ENCODE peak calls at places on chromosomes 3 and 15, in five cellular contexts. One of them, this sample, is unnamed. For H3K27me3, the result is how much of the 10 kb centered on the place peaks cover.

GRCh38 chr3:127710473-127710941 is 37.8 kb downstream of the ABTB1 start:
- DNase-seq in SK-N-SH: no peak
- DNase-seq in MM.1S: no peak
- DNase-seq in hepatocyte: no peak
- DNase-seq in neural progenitor cell: no peak
- DNase-seq in this sample: peak

GRCh38 chr3:48268381-48268935 is 27.6 kb downstream of the ZNF589 start:
- DNase-seq in SK-N-SH: no peak
- DNase-seq in MM.1S: no peak
- DNase-seq in hepatocyte: peak
- DNase-seq in neural progenitor cell: no peak
- DNase-seq in this sample: peak

GRCh38 chr15:101427606-101428487 is 61.7 kb downstream of the PCSK6 start:
- DNase-seq in SK-N-SH: no peak
- DNase-seq in MM.1S: no peak
- DNase-seq in hepatocyte: no peak
- DNase-seq in neural progenitor cell: no peak
- DNase-seq in this sample: no peak

GRCh38 chr15:100726426-100727190 is 124.2 kb downstream of the ASB7 start:
- DNase-seq in SK-N-SH: peak
- DNase-seq in MM.1S: no peak
- DNase-seq in hepatocyte: no peak
- DNase-seq in neural progenitor cell: no peak
- DNase-seq in this sample: no peak

GRCh38 chr3:171878441-171879225 is 35.5 kb downstream of the TMEM212 start:
- DNase-seq in SK-N-SH: no peak
- DNase-seq in MM.1S: no peak
- DNase-seq in hepatocyte: no peak
- DNase-seq in neural progenitor cell: peak
- DNase-seq in this sample: no peak

GRCh38 chr15:31392761-31393401 is 66.2 kb downstream of the KLF13 start:
- DNase-seq in SK-N-SH: no peak
- DNase-seq in MM.1S: no peak
- DNase-seq in hepatocyte: peak
- DNase-seq in neural progenitor cell: peak
- DNase-seq in this sample: no peak

GRCh38 chr15:40336129-40337122 is 4.3 kb downstream of the CCDC9B start:
- DNase-seq in SK-N-SH: no peak
- DNase-seq in MM.1S: peak
- DNase-seq in hepatocyte: no peak
- DNase-seq in neural progenitor cell: peak
- DNase-seq in this sample: no peak

GRCh38 chr3:30342319-30343060 is 263.9 kb upstream of the TGFBR2 start:
- DNase-seq in SK-N-SH: no peak
- DNase-seq in MM.1S: no peak
- DNase-seq in hepatocyte: peak
- DNase-seq in neural progenitor cell: no peak
- DNase-seq in this sample: peak

GRCh38 chr3:37852097-37852496 is 9.6 kb upstream of the CTDSPL start:
- DNase-seq in SK-N-SH: no peak
- DNase-seq in MM.1S: no peak
- DNase-seq in hepatocyte: no peak
- DNase-seq in neural progenitor cell: no peak
- DNase-seq in this sample: peak

DNA sequence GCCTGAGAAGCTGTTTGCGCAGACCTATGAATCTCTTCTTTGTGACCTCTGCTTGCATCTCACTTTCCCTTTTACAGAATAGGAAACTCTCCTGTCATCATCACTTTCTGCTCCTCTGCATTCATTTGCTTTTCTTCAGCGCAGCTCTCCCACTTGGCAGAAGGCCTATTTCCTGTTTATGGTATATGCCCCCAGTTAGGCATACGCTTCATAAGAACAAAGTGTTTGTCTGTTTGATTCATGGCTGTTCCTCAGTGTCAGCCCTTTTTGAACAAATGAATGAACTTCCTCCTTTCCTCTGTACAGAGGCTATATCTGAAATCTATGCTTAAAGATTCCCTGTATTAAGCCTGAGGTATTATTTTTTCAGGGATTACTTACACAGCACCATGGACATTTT is 1216.9 kb upstream of the GBE1 start:
- DNase-seq in SK-N-SH: no peak
- DNase-seq in MM.1S: no peak
- DNase-seq in hepatocyte: no peak
- DNase-seq in neural progenitor cell: no peak
- DNase-seq in this sample: no peak
- TF ChIP-seq EZH2phosphoT487 in SK-N-SH: no peak
- TF ChIP-seq EZH2phosphoT487 in MM.1S: no peak
- TF ChIP-seq EZH2phosphoT487 in hepatocyte: no peak
- TF ChIP-seq EZH2phosphoT487 in neural progenitor cell: no peak
- TF ChIP-seq EZH2phosphoT487 in this sample: no peak

GRCh38 chr3:51389423-51390183 is 1.5 kb upstream of the RBM15B start:
- DNase-seq in SK-N-SH: peak
- DNase-seq in MM.1S: peak
- DNase-seq in hepatocyte: peak
- DNase-seq in neural progenitor cell: peak
- DNase-seq in this sample: peak
- TF ChIP-seq CTCF in SK-N-SH: peak
- TF ChIP-seq CTCF in MM.1S: peak
- TF ChIP-seq CTCF in hepatocyte: peak
- TF ChIP-seq CTCF in neural progenitor cell: peak
- TF ChIP-seq CTCF in this sample: peak

GRCh38 chr15:63348392-63348791 is 33.3 kb downstream of the CA12 start:
- DNase-seq in SK-N-SH: peak
- DNase-seq in MM.1S: no peak
- DNase-seq in hepatocyte: peak
- DNase-seq in neural progenitor cell: no peak
- DNase-seq in this sample: peak

GRCh38 chr15:63350178-63350621 is 31.4 kb downstream of the CA12 start:
- DNase-seq in SK-N-SH: no peak
- DNase-seq in MM.1S: no peak
- DNase-seq in hepatocyte: no peak
- DNase-seq in neural progenitor cell: no peak
- DNase-seq in this sample: no peak

GRCh38 chr15:63349156-63349555 is 32.5 kb downstream of the CA12 start:
- DNase-seq in SK-N-SH: no peak
- DNase-seq in MM.1S: no peak
- DNase-seq in hepatocyte: no peak
- DNase-seq in neural progenitor cell: no peak
- DNase-seq in this sample: peak

GRCh38 chr15:63351170-63351569 is 30.5 kb downstream of the CA12 start:
- DNase-seq in SK-N-SH: no peak
- DNase-seq in MM.1S: no peak
- DNase-seq in hepatocyte: no peak
- DNase-seq in neural progenitor cell: no peak
- DNase-seq in this sample: no peak

DNA sequence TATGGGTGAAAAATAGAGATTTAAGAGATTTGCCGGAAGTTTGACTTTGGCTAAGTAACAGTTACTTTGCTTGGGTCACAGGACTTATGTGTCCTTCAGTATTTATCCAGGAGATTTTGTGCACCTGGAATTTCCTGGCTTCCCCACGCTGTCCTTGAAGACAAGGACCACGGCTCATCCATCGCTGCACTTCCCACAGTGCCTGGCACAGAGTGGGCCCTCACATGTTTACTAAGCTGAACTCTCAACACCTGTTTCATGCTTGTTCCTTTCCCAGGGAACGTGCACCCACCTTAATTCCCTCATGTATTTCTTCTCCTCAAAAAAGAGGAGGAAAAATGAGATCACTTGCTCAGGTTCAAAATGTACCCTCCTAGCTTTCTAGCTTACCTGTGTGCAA is 32.0 kb downstream of the CA12 start:
- DNase-seq in SK-N-SH: no peak
- DNase-seq in MM.1S: no peak
- DNase-seq in hepatocyte: no peak
- DNase-seq in neural progenitor cell: no peak
- DNase-seq in this sample: no peak
- H3K27me3 ChIP-seq in SK-N-SH: under half
- H3K27me3 ChIP-seq in MM.1S: under half
- H3K27me3 ChIP-seq in hepatocyte: under half
- H3K27me3 ChIP-seq in neural progenitor cell: under half
- H3K27me3 ChIP-seq in this sample: under half

GRCh38 chr3:153350420-153350819 is 188.4 kb downstream of the RAP2B start:
- DNase-seq in SK-N-SH: no peak
- DNase-seq in MM.1S: peak
- DNase-seq in hepatocyte: peak
- DNase-seq in neural progenitor cell: no peak
- DNase-seq in this sample: peak
- TF ChIP-seq EZH2phosphoT487 in SK-N-SH: no peak
- TF ChIP-seq EZH2phosphoT487 in MM.1S: no peak
- TF ChIP-seq EZH2phosphoT487 in hepatocyte: no peak
- TF ChIP-seq EZH2phosphoT487 in neural progenitor cell: no peak
- TF ChIP-seq EZH2phosphoT487 in this sample: no peak

DNA sequence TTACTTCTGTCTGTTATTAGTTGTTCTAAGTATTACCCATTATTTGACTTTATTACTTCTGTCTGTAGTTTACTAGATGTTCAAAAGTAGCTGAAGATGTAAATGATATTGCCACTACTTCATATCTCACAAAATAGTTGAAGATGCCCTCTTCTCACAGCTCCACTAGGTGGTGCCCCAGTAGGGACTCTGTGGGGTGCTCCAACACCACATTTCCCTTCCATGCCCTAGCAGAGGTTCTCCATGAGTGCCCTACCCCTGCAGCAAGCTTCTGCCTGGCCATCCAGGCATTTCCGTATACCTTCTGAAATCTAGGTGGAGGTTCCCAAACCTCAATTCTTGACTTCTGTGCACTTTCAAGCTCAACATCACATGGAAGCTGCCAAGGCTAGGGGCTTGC is 80.8 kb downstream of the KCNH8 start:
- DNase-seq in SK-N-SH: no peak
- DNase-seq in MM.1S: no peak
- DNase-seq in hepatocyte: no peak
- DNase-seq in neural progenitor cell: no peak
- DNase-seq in this sample: no peak
- TF ChIP-seq CTCF in SK-N-SH: peak
- TF ChIP-seq CTCF in MM.1S: peak
- TF ChIP-seq CTCF in hepatocyte: no peak
- TF ChIP-seq CTCF in neural progenitor cell: no peak
- TF ChIP-seq CTCF in this sample: no peak

GRCh38 chr3:184525337-184526157 is 36.0 kb upstream of the EPHB3 start:
- DNase-seq in SK-N-SH: peak
- DNase-seq in MM.1S: no peak
- DNase-seq in hepatocyte: peak
- DNase-seq in neural progenitor cell: peak
- DNase-seq in this sample: no peak

GRCh38 chr3:184523825-184524615 is 37.6 kb upstream of the EPHB3 start:
- DNase-seq in SK-N-SH: no peak
- DNase-seq in MM.1S: no peak
- DNase-seq in hepatocyte: peak
- DNase-seq in neural progenitor cell: peak
- DNase-seq in this sample: peak

GRCh38 chr3:184526158-184526483 is 35.5 kb upstream of the EPHB3 start:
- DNase-seq in SK-N-SH: no peak
- DNase-seq in MM.1S: no peak
- DNase-seq in hepatocyte: no peak
- DNase-seq in neural progenitor cell: no peak
- DNase-seq in this sample: no peak

GRCh38 chr3:184524981-184525336 is 36.6 kb upstream of the EPHB3 start:
- DNase-seq in SK-N-SH: peak
- DNase-seq in MM.1S: no peak
- DNase-seq in hepatocyte: no peak
- DNase-seq in neural progenitor cell: no peak
- DNase-seq in this sample: no peak
- H3K27me3 ChIP-seq in SK-N-SH: half or more
- H3K27me3 ChIP-seq in MM.1S: under half
- H3K27me3 ChIP-seq in hepatocyte: half or more
- H3K27me3 ChIP-seq in neural progenitor cell: under half
- H3K27me3 ChIP-seq in this sample: half or more

GRCh38 chr3:169026543-169027181 is 636.9 kb downstream of the MECOM start:
- DNase-seq in SK-N-SH: no peak
- DNase-seq in MM.1S: no peak
- DNase-seq in hepatocyte: no peak
- DNase-seq in neural progenitor cell: no peak
- DNase-seq in this sample: peak
- TF ChIP-seq EZH2phosphoT487 in SK-N-SH: no peak
- TF ChIP-seq EZH2phosphoT487 in MM.1S: no peak
- TF ChIP-seq EZH2phosphoT487 in hepatocyte: no peak
- TF ChIP-seq EZH2phosphoT487 in neural progenitor cell: no peak
- TF ChIP-seq EZH2phosphoT487 in this sample: no peak

GRCh38 chr3:165624761-165625160 is 212.5 kb downstream of the BCHE start:
- DNase-seq in SK-N-SH: no peak
- DNase-seq in MM.1S: peak
- DNase-seq in hepatocyte: no peak
- DNase-seq in neural progenitor cell: no peak
- DNase-seq in this sample: peak
- TF ChIP-seq CTCF in SK-N-SH: peak
- TF ChIP-seq CTCF in MM.1S: peak
- TF ChIP-seq CTCF in hepatocyte: no peak
- TF ChIP-seq CTCF in neural progenitor cell: peak
- TF ChIP-seq CTCF in this sample: peak